ENCODE peak calls at places on chromosomes 1 and 21, in six cellular contexts. A is fibroblast of gingiva; E is fibroblast of the conjunctiva; V is HCEC 1CT; D is left ventricle myocardium inferior; G is activated naive CD4-positive, alpha-beta T cell treated with anti-CD3 and anti-CD28 coated beads, Interleukin-2, amount 10 ng/mL, durations not matched to agents 7 days and 5 days. H is an unnamed sample.

GRCh38 chr1:177953549-177953948 is 16.3 kb downstream of the SEC16B start:
- DNase-seq in A (no peak), V (no peak), D (no peak), E (no peak), G (no peak), H (no peak)

GRCh38 chr21:35102488-35103407 is 53.6 kb upstream of the RUNX1 start:
- DNase-seq in A (no peak), D (peak), V (no peak), G (peak), E (no peak), H (no peak)

GRCh38 chr1:115648717-115649691 is 7.2 kb downstream of the VANGL1 start:
- DNase-seq in G (peak), D (no peak), E (no peak), V (no peak), A (no peak), H (no peak)

GRCh38 chr1:171550055-171550454 is 64.7 kb downstream of the PRRC2C start:
- DNase-seq in V (no peak), G (no peak), D (no peak), E (no peak), A (no peak), H (no peak)

GRCh38 chr1:32066489-32066873 is 6.3 kb upstream of the TMEM39B start:
- DNase-seq in V (peak), A (peak), E (peak), D (peak), G (no peak), H (no peak)

GRCh38 chr1:70496181-70496580 is 85.1 kb downstream of the CTH start:
- DNase-seq in D (no peak), G (no peak), V (no peak), E (no peak), A (no peak), H (no peak)

GRCh38 chr1:34865573-34865972 is 6.0 kb upstream of the SMIM12 start:
- DNase-seq in G (no peak), A (no peak), V (no peak), E (no peak), D (no peak), H (no peak)

GRCh38 chr1:62175568-62176179 is 19.0 kb upstream of the L1TD1 start:
- DNase-seq in D (no peak), V (peak), A (peak), E (peak), G (peak), H (peak)

GRCh38 chr1:67937651-67938050 is 104.4 kb upstream of the GNG12 start:
- DNase-seq in E (no peak), D (no peak), V (peak), G (no peak), A (no peak), H (no peak)

GRCh38 chr21:43573921-43574320 is 85.4 kb downstream of the HSF2BP start:
- DNase-seq in V (no peak), D (no peak), A (no peak), G (no peak), E (no peak), H (no peak)

GRCh38 chr1:22808186-22808845 is 97.7 kb downstream of the EPHB2 start:
- DNase-seq in G (no peak), A (peak), E (no peak), V (peak), D (no peak), H (no peak)

GRCh38 chr1:38482080-38482826 is 377.3 kb downstream of the RRAGC start:
- DNase-seq in D (no peak), A (no peak), E (no peak), G (no peak), V (no peak), H (no peak)

GRCh38 chr1:48619529-48619928 is 147.5 kb upstream of the SPATA6 start:
- DNase-seq in A (no peak), G (no peak), D (no peak), E (peak), V (no peak), H (peak)

GRCh38 chr1:151993734-151994496 is at the start of gene S100A10:
- DNase-seq in D (peak), A (peak), V (peak), E (peak), G (peak), H (peak)

GRCh38 chr1:192311281-192311680 is 5.5 kb upstream of the RGS21 start:
- DNase-seq in G (no peak), A (no peak), D (no peak), V (peak), E (peak), H (peak)

GRCh38 chr1:205351984-205352713 is 4.6 kb downstream of the KLHDC8A start:
- DNase-seq in E (peak), V (no peak), G (no peak), D (no peak), A (no peak), H (no peak)

GRCh38 chr1:18859560-18859959 is at the start of gene TAS1R2:
- DNase-seq in D (no peak), G (no peak), V (no peak), A (no peak), E (no peak), H (no peak)

GRCh38 chr1:25478633-25479032 is 47.9 kb downstream of the MACO1 start:
- DNase-seq in V (no peak), D (no peak), A (no peak), G (no peak), E (no peak), H (no peak)

GRCh38 chr1:31750858-31751638 is 13.1 kb downstream of the ADGRB2 start:
- DNase-seq in A (no peak), E (peak), D (no peak), V (peak), G (no peak), H (no peak)

GRCh38 chr1:110605901-110606783 is at the start of gene KCNA2:
- DNase-seq in G (peak), V (no peak), E (no peak), A (no peak), D (peak), H (peak)

GRCh38 chr1:33286451-33287185 is 30.3 kb downstream of the ZNF362 start:
- DNase-seq in G (no peak), V (no peak), E (no peak), D (no peak), A (peak), H (no peak)

GRCh38 chr1:51567653-51568052 is 48.6 kb upstream of the EPS15 start:
- DNase-seq in D (no peak), G (no peak), V (peak), E (peak), A (peak), H (no peak)

GRCh38 chr1:108692724-108693655 is 880 bp downstream of the PRPF38B start:
- DNase-seq in V (peak), G (peak), E (peak), A (peak), D (peak), H (peak)

GRCh38 chr1:181318022-181318857 is 165.1 kb upstream of the CACNA1E start:
- DNase-seq in V (no peak), G (no peak), A (no peak), E (no peak), D (no peak), H (peak)

GRCh38 chr1:39499668-39500067 is 8.2 kb downstream of the BMP8A start:
- DNase-seq in G (no peak), D (peak), E (no peak), A (no peak), V (no peak), H (no peak)

GRCh38 chr1:161440312-161440894 is 64.9 kb upstream of the FCGR2A start:
- DNase-seq in E (no peak), D (peak), V (peak), G (peak), A (peak), H (peak)

GRCh38 chr1:74590288-74590687 is 77.9 kb upstream of the LRRC53 start:
- DNase-seq in A (no peak), V (no peak), D (no peak), E (no peak), G (no peak), H (no peak)

GRCh38 chr1:147541672-147542548 is 609 bp downstream of the BCL9 start:
- DNase-seq in G (peak), D (peak), E (peak), V (peak), A (peak), H (peak)

GRCh38 chr1:23403038-23403336 is 21.6 kb downstream of the TCEA3 start:
- DNase-seq in G (no peak), A (peak), D (no peak), E (no peak), V (peak), H (no peak)

GRCh38 chr1:59434336-59434735 is 137.4 kb downstream of the FGGY start:
- DNase-seq in A (peak), D (no peak), E (no peak), G (no peak), V (peak), H (no peak)

GRCh38 chr21:31351438-31351837 is 7.4 kb upstream of the TIAM1 start:
- DNase-seq in G (no peak), V (no peak), D (no peak), A (no peak), E (peak), H (peak)

GRCh38 chr21:38662224-38662568 is 143.5 kb upstream of the ETS2 start:
- DNase-seq in D (no peak), G (no peak), E (no peak), V (no peak), A (no peak), H (no peak)

GRCh38 chr1:178393370-178393769 is 103.4 kb downstream of the CLEC20A start:
- DNase-seq in G (no peak), D (no peak), A (no peak), V (no peak), E (no peak), H (no peak)

H was measured in HEK293T.